ENCODE peak calls at places on chromosomes 16 and 17, in seven cellular contexts. J, G, Y, U, A, X and R are unnamed samples.

GRCh38 chr17:38354466-38354865 is 2.8 kb downstream of the SOCS7 start:
- DNase-seq in J (no peak), G (no peak), Y (no peak), U (no peak), A (no peak), X (no peak), R (no peak)

GRCh38 chr17:48636177-48637018 is 10.2 kb upstream of the HOXB9 start:
- DNase-seq in J (peak; percentile 80), G (peak; percentile 47), Y (peak; percentile 66), U (peak; percentile 60), A (no peak), X (no peak), R (peak; percentile 69)

GRCh38 chr17:1764274-1764673 is 2.4 kb downstream of the SERPINF1 start:
- DNase-seq in J (no peak), G (peak; percentile 74), Y (peak; percentile 16), U (peak; percentile 56), A (no peak), X (peak; percentile 90), R (peak; percentile 45)

GRCh38 chr17:59620518-59621259 is 994 bp downstream of the CLTC start:
- DNase-seq in J (peak; percentile 51), G (peak; percentile 30), Y (peak; percentile 40), U (peak; percentile 50), A (peak; percentile 29), X (peak; percentile 68), R (peak; percentile 73)

GRCh38 chr17:40548982-40549680 is 16.1 kb downstream of the CCR7 start:
- DNase-seq in J (no peak), G (no peak), Y (no peak), U (peak; percentile 34), A (peak; percentile 53), X (peak; percentile 88), R (peak; percentile 77)

GRCh38 chr17:50187741-50188520 is 13.5 kb downstream of the COL1A1 start:
- DNase-seq in J (no peak), G (no peak), Y (no peak), U (no peak), A (no peak), X (no peak), R (no peak)

GRCh38 chr16:87171723-87172122 is 145.5 kb downstream of the C16orf95 start:
- DNase-seq in J (no peak), G (no peak), Y (no peak), U (no peak), A (no peak), X (no peak), R (no peak)

GRCh38 chr17:75116681-75117080 is 6.9 kb downstream of the ARMC7 start:
- DNase-seq in J (no peak), G (no peak), Y (no peak), U (no peak), A (no peak), X (no peak), R (no peak)

GRCh38 chr17:47077576-47077975 is 98.5 kb upstream of the RPRML start:
- DNase-seq in J (no peak), G (no peak), Y (no peak), U (no peak), A (no peak), X (no peak), R (peak; percentile 16)

GRCh38 chr16:2774161-2774891 is 2.8 kb downstream of the ELOB start:
- DNase-seq in J (no peak), G (no peak), Y (no peak), U (no peak), A (no peak), X (no peak), R (no peak)

GRCh38 chr17:65017375-65017774 is 39.2 kb downstream of the GNA13 start:
- DNase-seq in J (no peak), G (no peak), Y (no peak), U (no peak), A (no peak), X (no peak), R (peak; percentile 54)